ENCODE peak calls at places on chromosomes 5 and 9, in four cellular contexts. A is amygdala, E is tibial artery, X is NCI-H1436. V is an unnamed sample.
A peak's percentile ranks its signal among the peaks of the same experiment; 100 is the strongest.

GRCh38 chr5:127092690-127093089 is 19.4 kb upstream of the C5orf63 start:
- DNase-seq in A (no peak), E (no peak), X (no peak), V (peak; percentile 35)

GRCh38 chr9:87714819-87715218 is 11.1 kb upstream of the CTSL start:
- DNase-seq in A (no peak), E (peak; percentile 62), X (no peak), V (peak; percentile 13)

GRCh38 chr9:138020120-138020794 is 142.7 kb downstream of the CACNA1B start:
- DNase-seq in A (no peak), E (no peak), X (no peak), V (no peak)

GRCh38 chr5:82045526-82046267 is 73.9 kb downstream of the ATG10 start:
- DNase-seq in A (no peak), E (no peak), X (no peak), V (no peak)

GRCh38 chr9:111356567-111357244 is 26.7 kb upstream of the OR2K2 start:
- DNase-seq in A (no peak), E (no peak), X (no peak), V (no peak)

GRCh38 chr5:89211836-89212235 is 328.9 kb upstream of the MEF2C start:
- DNase-seq in A (no peak), E (no peak), X (no peak), V (no peak)

GRCh38 chr9:36862206-36863145 is 171.6 kb downstream of the PAX5 start:
- DNase-seq in A (peak; percentile 6), E (no peak), X (no peak), V (no peak)

GRCh38 chr9:131238402-131239021 is 37.8 kb downstream of the FAM78A start:
- DNase-seq in A (no peak), E (no peak), X (no peak), V (no peak)

GRCh38 chr5:151686673-151687378 is at the start of gene SPARC:
- DNase-seq in A (peak; percentile 80), E (peak; percentile 94), X (no peak), V (no peak)

GRCh38 chr9:123329329-123329955 is 26.6 kb upstream of the CRB2 start:
- DNase-seq in A (no peak), E (no peak), X (no peak), V (no peak)

GRCh38 chr5:10702911-10703491 is 58.0 kb downstream of the DAP start:
- DNase-seq in A (no peak), E (no peak), X (no peak), V (no peak)

GRCh38 chr5:168182269-168182668 is 109.2 kb upstream of the WWC1 start:
- DNase-seq in A (no peak), E (no peak), X (no peak), V (no peak)

GRCh38 chr9:92044945-92045344 is 70.3 kb downstream of the SPTLC1 start:
- DNase-seq in A (no peak), E (no peak), X (no peak), V (no peak)

GRCh38 chr5:96315431-96315830 is 117.6 kb downstream of the PCSK1 start:
- DNase-seq in A (no peak), E (no peak), X (no peak), V (no peak)

GRCh38 chr9:111030492-111030891 is 7.8 kb downstream of the LPAR1 start:
- DNase-seq in A (no peak), E (no peak), X (no peak), V (no peak)

GRCh38 chr9:128164332-128164885 is 4.3 kb downstream of the BBLN start:
- DNase-seq in A (no peak), E (no peak), X (no peak), V (no peak)

GRCh38 chr9:114611516-114612271 is 603 bp downstream of the TMEM268 start:
- DNase-seq in A (peak; percentile 77), E (peak; percentile 68), X (no peak), V (peak; percentile 85)

GRCh38 chr5:154756871-154757646 is 1.9 kb downstream of the LARP1 start:
- DNase-seq in A (peak; percentile 58), E (peak; percentile 57), X (no peak), V (peak; percentile 18)

GRCh38 chr9:113511856-113512761 is 48.6 kb downstream of the RGS3 start:
- DNase-seq in A (no peak), E (no peak), X (no peak), V (peak; percentile 58)

GRCh38 chr5:1008451-1009358 is at the start of gene NKD2:
- DNase-seq in A (no peak), E (peak; percentile 17), X (no peak), V (no peak)

GRCh38 chr5:79602884-79603283 is 9.4 kb upstream of the TENT2 start:
- DNase-seq in A (no peak), E (no peak), X (peak; percentile 2), V (no peak)

GRCh38 chr9:34233691-34234090 is 54.8 kb downstream of the UBAP1 start:
- DNase-seq in A (no peak), E (no peak), X (no peak), V (no peak)

GRCh38 chr5:101932599-101932998 is 363.5 kb downstream of the SLCO4C1 start:
- DNase-seq in A (no peak), E (no peak), X (no peak), V (no peak)

GRCh38 chr5:140794594-140795258 is at the start of gene PCDHA2:
- DNase-seq in A (no peak), E (no peak), X (no peak), V (no peak)

GRCh38 chr5:146706321-146706972 is 172.1 kb downstream of the PPP2R2B start:
- DNase-seq in A (no peak), E (no peak), X (no peak), V (no peak)

GRCh38 chr5:104347119-104347708 is 784.6 kb upstream of the NUDT12 start:
- DNase-seq in A (no peak), E (no peak), X (no peak), V (no peak)

GRCh38 chr5:167653645-167654106 is 637.8 kb upstream of the WWC1 start:
- DNase-seq in A (no peak), E (no peak), X (no peak), V (no peak)

GRCh38 chr5:179162351-179163235 is 102.4 kb downstream of the ZNF354C start:
- DNase-seq in A (no peak), E (no peak), X (no peak), V (no peak)

V was measured in stimulated activated effector memory CD8-positive, alpha-beta T cell treated with anti-CD3 and anti-CD28 coated beads, Interleukin-12 subunit alpha, Interleukin-12 subunit beta, amount 100 ng/mL, for 72 hours.